ENCODE peak calls at places on chromosome 2, in seven cellular contexts. C is right atrium auricular region, E is esophagus squamous epithelium, V is A549, T is upper lobe of right lung, J is colonic mucosa, F is PC-3. O is an unnamed sample. For H3K4me1, the result is how much of the 10 kb centered on the place peaks cover.

GRCh38 chr2:127737892-127738291 is 36.6 kb downstream of the SFT2D3 start:
- DNase-seq in E (no peak), J (no peak), T (no peak), F (no peak), C (no peak), V (no peak), O (no peak)

GRCh38 chr2:37907480-37908070 is 17.5 kb upstream of the RMDN2 start:
- DNase-seq in T (no peak), J (no peak), C (no peak), F (no peak), V (no peak), E (no peak), O (no peak)

GRCh38 chr2:154698789-154699559 is 479 bp downstream of the KCNJ3 start:
- DNase-seq in T (no peak), C (no peak), F (no peak), E (no peak), J (no peak), V (no peak), O (no peak)

GRCh38 chr2:166238176-166238575 is 110.4 kb upstream of the SCN1A start:
- DNase-seq in V (no peak), E (no peak), T (no peak), F (no peak), J (no peak), C (no peak), O (no peak)

GRCh38 chr2:151691621-151692020 is 42.7 kb downstream of the NEB start:
- DNase-seq in T (no peak), F (no peak), J (no peak), E (no peak), V (no peak), C (no peak), O (no peak)

GRCh38 chr2:239717706-239718105 is 307.4 kb downstream of the NDUFA10 start:
- DNase-seq in E (no peak), F (no peak), V (no peak), C (no peak), J (no peak), T (no peak), O (peak)

GRCh38 chr2:11127791-11128190 is 27.5 kb upstream of the SLC66A3 start:
- DNase-seq in F (no peak), V (no peak), E (no peak), J (no peak), C (no peak), T (no peak), O (no peak)

GRCh38 chr2:236776695-236777251 is 207.1 kb downstream of the ACKR3 start:
- DNase-seq in T (no peak), E (no peak), J (no peak), C (no peak), V (peak), F (peak), O (peak)

GRCh38 chr2:64627860-64628841 is 25.6 kb downstream of the SERTAD2 start:
- DNase-seq in F (no peak), E (no peak), V (no peak), T (no peak), C (peak), J (no peak), O (no peak)

GRCh38 chr2:17816396-17817245 is at the start of gene MSGN1:
- DNase-seq in C (no peak), F (no peak), T (no peak), E (no peak), J (no peak), V (no peak), O (no peak)

GRCh38 chr2:1593371-1594205 is 150.7 kb downstream of the PXDN start:
- DNase-seq in F (peak), T (peak), V (peak), E (no peak), J (no peak), C (peak), O (peak)

GRCh38 chr2:218000137-218000536 is 2.7 kb downstream of the TNS1 start:
- DNase-seq in T (no peak), V (no peak), F (no peak), J (no peak), E (no peak), C (no peak), O (no peak)

GRCh38 chr2:163595033-163595432 is 140.8 kb downstream of the FIGN start:
- DNase-seq in V (no peak), J (no peak), F (peak), E (no peak), C (no peak), T (no peak), O (no peak)

GRCh38 chr2:233356546-233357308 is 2.4 kb downstream of the DGKD start:
- DNase-seq in F (no peak), J (no peak), E (no peak), V (no peak), C (no peak), T (peak), O (no peak)

GRCh38 chr2:925711-926110 is 24.9 kb upstream of the SNTG2 start:
- DNase-seq in E (no peak), C (no peak), T (no peak), J (no peak), V (no peak), F (no peak), O (no peak)

GRCh38 chr2:203685081-203685621 is 21.3 kb upstream of the CD28 start:
- DNase-seq in J (no peak), F (peak), E (no peak), V (no peak), C (no peak), T (no peak), O (peak)

GRCh38 chr2:186903183-186903582 is 54.2 kb upstream of the ZSWIM2 start:
- DNase-seq in V (no peak), T (no peak), F (peak), J (no peak), C (no peak), E (no peak), O (no peak)

GRCh38 chr2:228709788-228710371 is 528.4 kb upstream of the SPHKAP start:
- DNase-seq in T (no peak), C (no peak), V (no peak), F (peak), E (no peak), J (no peak), O (no peak)

GRCh38 chr2:133004623-133005022 is 334.6 kb upstream of the LYPD1 start:
- DNase-seq in F (no peak), E (no peak), J (no peak), C (no peak), V (no peak), T (no peak), O (no peak)

GRCh38 chr2:17538022-17538843 is 2.3 kb upstream of the VSNL1 start:
- DNase-seq in F (no peak), V (no peak), C (no peak), E (no peak), T (no peak), J (peak), O (no peak)

GRCh38 chr2:26784570-26785234 is 1.2 kb upstream of the CENPA start:
- DNase-seq in T (no peak), E (no peak), J (no peak), C (no peak), V (no peak), F (no peak), O (no peak)

GRCh38 chr2:119431976-119432881 is 575 bp downstream of the TMEM37 start:
- DNase-seq in E (no peak), C (no peak), V (no peak), J (peak), T (peak), F (no peak), O (peak)

GRCh38 chr2:36487947-36488346 is 110.0 kb downstream of the FEZ2 start:
- DNase-seq in J (no peak), T (no peak), C (no peak), V (no peak), E (no peak), F (no peak), O (no peak)

GRCh38 chr2:45330617-45331016 is 280.4 kb downstream of the SRBD1 start:
- DNase-seq in V (no peak), J (no peak), E (no peak), T (no peak), F (peak), C (no peak), O (no peak)

GRCh38 chr2:15177103-15177502 is 384.0 kb downstream of the NBAS start:
- DNase-seq in F (peak), E (no peak), V (no peak), J (no peak), T (no peak), C (no peak), O (no peak)

GRCh38 chr2:40642261-40642660 is 190.4 kb upstream of the SLC8A1 start:
- DNase-seq in J (no peak), E (no peak), F (no peak), T (no peak), V (no peak), C (no peak), O (no peak)

GRCh38 chr2:240985881-240986786 is 12.3 kb upstream of the SNED1 start:
- DNase-seq in E (no peak), C (no peak), V (no peak), F (no peak), J (no peak), T (no peak), O (no peak)

GRCh38 chr2:240988146-240988545 is 10.3 kb upstream of the SNED1 start:
- DNase-seq in F (no peak), E (no peak), J (no peak), C (no peak), V (no peak), T (no peak), O (no peak)

GRCh38 chr2:240986787-240987411 is 11.5 kb upstream of the SNED1 start:
- DNase-seq in C (no peak), F (no peak), T (peak), V (no peak), J (no peak), E (no peak), O (peak)

GRCh38 chr2:240988571-240989271 is 9.7 kb upstream of the SNED1 start:
- DNase-seq in T (no peak), F (no peak), E (no peak), V (no peak), C (no peak), J (no peak), O (no peak)

GRCh38 chr2:240987588-240987987 is 10.8 kb upstream of the SNED1 start:
- DNase-seq in C (no peak), E (no peak), T (no peak), F (no peak), J (no peak), V (no peak), O (no peak)
- H3K4me3 ChIP-seq in C (no peak), E (no peak), T (no peak), F (no peak), J (no peak), V (no peak), O (no peak)

GRCh38 chr2:71458413-71459083 is 5.2 kb downstream of the DYSF start:
- DNase-seq in F (peak), T (no peak), C (peak), J (no peak), E (no peak), V (no peak), O (no peak)

GRCh38 chr2:71457959-71458322 is 4.6 kb downstream of the DYSF start:
- DNase-seq in T (no peak), C (no peak), J (no peak), V (no peak), F (no peak), E (no peak), O (no peak)

GRCh38 chr2:71455741-71456569 is 2.6 kb downstream of the DYSF start:
- DNase-seq in E (no peak), T (no peak), C (peak), J (no peak), F (no peak), V (no peak), O (no peak)

GRCh38 chr2:71456617-71457016 is 3.3 kb downstream of the DYSF start:
- DNase-seq in T (no peak), J (no peak), E (no peak), F (no peak), V (no peak), C (peak), O (no peak)

GRCh38 chr2:71457123-71457958 is 4.0 kb downstream of the DYSF start:
- DNase-seq in F (no peak), C (peak), T (no peak), E (no peak), J (no peak), V (no peak), O (no peak)
- H3K4me1 ChIP-seq in F (under half), C (half or more), T (under half), E (under half), J (under half), V (under half), O (half or more)

GRCh38 chr2:25354116-25354515 is 12.4 kb upstream of the DNMT3A start:
- DNase-seq in V (no peak), E (no peak), T (no peak), F (no peak), C (no peak), J (no peak), O (no peak)

GRCh38 chr2:25358836-25359235 is 17.1 kb upstream of the DNMT3A start:
- DNase-seq in J (no peak), E (no peak), V (no peak), C (no peak), T (no peak), F (no peak), O (no peak)

GRCh38 chr2:25355270-25355669 is 13.5 kb upstream of the DNMT3A start:
- DNase-seq in V (no peak), E (no peak), J (no peak), C (no peak), T (no peak), F (no peak), O (no peak)

GRCh38 chr2:25358249-25358815 is 16.6 kb upstream of the DNMT3A start:
- DNase-seq in V (no peak), F (no peak), T (no peak), E (no peak), J (no peak), C (no peak), O (no peak)

DNA sequence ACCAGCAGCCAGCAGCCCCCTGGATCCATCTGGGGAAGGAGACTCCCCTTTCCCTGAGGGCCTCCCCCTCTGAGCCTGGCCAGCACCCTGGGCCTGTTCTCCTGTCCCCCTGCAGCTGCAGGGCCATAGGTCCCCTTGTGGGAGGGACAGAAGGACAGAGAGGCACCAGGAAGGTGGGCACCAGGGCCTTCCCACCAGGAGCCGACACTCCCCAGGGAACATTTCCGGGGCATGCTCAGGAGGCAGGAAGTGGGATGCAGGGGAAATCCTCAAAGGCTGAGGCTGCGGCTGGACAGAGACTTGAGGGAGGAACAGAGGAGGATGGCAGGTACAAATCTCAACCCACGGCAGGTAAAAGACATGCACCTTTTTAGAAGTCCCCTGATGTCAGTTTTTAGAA is 14.4 kb upstream of the DNMT3A start:
- DNase-seq in T (no peak), V (no peak), F (no peak), E (no peak), J (no peak), C (no peak), O (no peak)
- H3K4me3 ChIP-seq in T (no peak), V (no peak), F (no peak), E (no peak), J (no peak), C (no peak), O (no peak)

DNA sequence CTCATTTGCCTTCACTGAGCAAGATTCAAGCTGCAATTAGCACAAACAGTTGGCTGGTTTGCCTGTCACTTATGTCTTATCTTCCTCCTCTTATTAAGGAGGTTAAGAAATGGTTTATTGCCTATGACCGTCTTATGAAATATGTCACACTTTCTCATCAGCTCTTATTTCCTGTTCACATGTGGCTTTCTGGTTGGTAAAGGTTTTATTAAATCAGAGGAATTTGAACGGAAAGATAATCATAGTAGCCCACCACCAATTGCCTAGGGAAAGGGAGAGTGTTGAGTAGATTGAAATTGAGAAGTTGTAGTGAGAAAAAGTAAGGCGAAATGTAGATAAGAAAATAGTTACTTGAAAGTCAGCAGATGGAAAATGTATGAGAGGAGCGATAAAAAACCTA is 4.2 kb upstream of the IL1R1 start:
- DNase-seq in J (no peak), T (no peak), C (no peak), E (no peak), V (no peak), F (no peak), O (no peak)
- H3K4me1 ChIP-seq in J (under half), T (under half), C (under half), E (under half), V (under half), F (under half), O (under half)

GRCh38 chr2:174635015-174635593 is 37.5 kb upstream of the WIPF1 start:
- DNase-seq in E (no peak), J (no peak), T (no peak), C (no peak), F (no peak), V (no peak), O (no peak)

GRCh38 chr2:174632847-174633620 is 35.4 kb upstream of the WIPF1 start:
- DNase-seq in J (no peak), E (no peak), T (no peak), F (no peak), C (no peak), V (no peak), O (no peak)

GRCh38 chr2:174634130-174635014 is 36.8 kb upstream of the WIPF1 start:
- DNase-seq in T (peak), C (no peak), V (no peak), F (no peak), J (no peak), E (no peak), O (no peak)

GRCh38 chr2:174631009-174631981 is 33.7 kb upstream of the WIPF1 start:
- DNase-seq in F (peak), T (no peak), J (no peak), C (no peak), E (no peak), V (no peak), O (peak)

GRCh38 chr2:174633621-174633927 is 36.0 kb upstream of the WIPF1 start:
- DNase-seq in V (no peak), F (no peak), J (no peak), T (no peak), E (no peak), C (no peak), O (no peak)
- H3K4me3 ChIP-seq in V (no peak), F (no peak), J (peak), T (peak), E (peak), C (no peak), O (no peak)

DNA sequence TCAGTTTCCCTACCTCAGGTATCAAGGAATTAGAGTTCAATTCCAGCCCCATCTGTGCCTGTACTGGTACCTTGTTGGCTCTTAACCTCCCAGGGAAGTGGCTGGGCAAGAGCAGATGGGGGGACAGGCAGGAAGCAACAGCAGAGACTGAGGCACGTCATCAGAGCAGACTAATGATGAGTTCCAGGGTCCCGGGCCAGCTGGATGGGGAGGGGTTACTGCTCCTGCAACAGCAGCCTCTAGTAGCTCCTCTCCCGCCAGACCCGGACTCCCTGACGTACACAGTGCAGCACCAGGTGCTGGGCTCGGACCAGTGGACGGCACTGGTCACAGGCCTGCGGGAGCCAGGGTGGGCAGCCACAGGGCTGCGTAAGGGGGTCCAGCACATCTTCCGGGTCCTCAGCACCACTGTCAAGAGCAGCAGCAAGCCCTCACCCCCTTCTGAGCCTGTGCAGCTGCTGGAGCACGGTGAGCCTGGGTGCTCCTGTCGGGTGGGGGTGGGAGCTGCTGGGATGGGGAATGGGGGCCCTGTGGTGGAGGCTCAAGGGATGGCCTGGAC is 26.0 kb upstream of the GMPPA start:
- DNase-seq in C (no peak), T (no peak), E (no peak), V (no peak), J (no peak), F (no peak), O (no peak)
- H3K4me1 ChIP-seq in C (half or more), T (under half), E (under half), V (under half), J (under half), F (under half), O (under half)

DNA sequence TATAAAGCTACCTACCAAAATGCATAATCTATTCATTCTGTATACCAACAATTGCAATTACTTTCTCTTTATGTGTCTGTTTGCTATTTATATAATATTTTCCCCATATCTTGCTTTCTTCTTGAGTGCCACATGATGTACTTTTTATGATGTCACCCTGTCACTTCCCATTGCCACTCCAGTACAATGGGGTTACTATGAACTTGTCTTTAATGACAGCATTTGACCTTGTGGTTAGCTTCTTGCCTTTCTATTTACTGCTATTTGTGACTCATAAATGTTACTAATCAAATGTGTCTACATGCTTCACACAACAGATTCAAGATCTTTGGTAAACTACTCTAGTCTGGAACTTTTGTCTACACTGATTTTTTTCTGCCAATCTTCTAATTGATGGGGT is 486.3 kb downstream of the NR4A2 start:
- DNase-seq in C (no peak), T (no peak), F (peak), V (no peak), E (no peak), J (no peak), O (no peak)
- H3K4me3 ChIP-seq in C (no peak), T (no peak), F (no peak), V (no peak), E (no peak), J (no peak), O (no peak)

GRCh38 chr2:28567076-28567471 is 71.2 kb downstream of the PLB1 start:
- DNase-seq in V (peak), E (no peak), T (peak), C (no peak), J (no peak), F (no peak), O (no peak)

GRCh38 chr2:28566441-28567075 is 70.7 kb downstream of the PLB1 start:
- DNase-seq in T (peak), J (peak), F (peak), E (no peak), V (peak), C (peak), O (peak)

GRCh38 chr2:28565720-28566295 is 69.9 kb downstream of the PLB1 start:
- DNase-seq in E (no peak), F (no peak), J (no peak), C (no peak), V (no peak), T (peak), O (no peak)

GRCh38 chr2:28570431-28570830 is 74.6 kb downstream of the PLB1 start:
- DNase-seq in V (no peak), C (no peak), F (no peak), J (no peak), E (no peak), T (peak), O (no peak)

GRCh38 chr2:28568533-28568932 is 72.7 kb downstream of the PLB1 start:
- DNase-seq in C (no peak), E (no peak), T (no peak), J (no peak), V (no peak), F (peak), O (no peak)
- H3K4me1 ChIP-seq in C (under half), E (under half), T (under half), J (under half), V (under half), F (under half), O (under half)

O was measured in SJSA1.